ENCODE peak calls at places on chromosomes 5 and 9, in five cellular contexts. T is Panc1, J is gastrocnemius medialis, X is ascending aorta, K is tibial artery. I is an unnamed sample.

GRCh38 chr5:108607421-108607820 is 140.3 kb upstream of the FER start:
- DNase-seq in T (no peak), J (no peak), X (no peak), K (no peak), I (no peak)

GRCh38 chr5:77876862-77877502 is 100.8 kb upstream of the TBCA start:
- DNase-seq in T (no peak), J (no peak), X (no peak), K (no peak), I (no peak)

GRCh38 chr5:74636552-74636951 is 4.0 kb downstream of the ENC1 start:
- DNase-seq in T (no peak), J (no peak), X (no peak), K (no peak), I (no peak)

GRCh38 chr5:158384535-158385421 is 525.8 kb upstream of the CLINT1 start:
- DNase-seq in T (peak; percentile 8), J (no peak), X (peak; percentile 19), K (no peak), I (peak; percentile 99)

GRCh38 chr9:134525841-134526797 is 115.5 kb upstream of the COL5A1 start:
- DNase-seq in T (no peak), J (no peak), X (no peak), K (peak; percentile 65), I (peak; percentile 55)

GRCh38 chr9:18404482-18405029 is 69.4 kb upstream of the ADAMTSL1 start:
- DNase-seq in T (no peak), J (no peak), X (no peak), K (no peak), I (no peak)

GRCh38 chr5:80193421-80193820 is 62.4 kb downstream of the SERINC5 start:
- DNase-seq in T (no peak), J (no peak), X (no peak), K (no peak), I (no peak)

GRCh38 chr9:81737871-81738507 is 48.6 kb upstream of the TLE1 start:
- DNase-seq in T (peak; percentile 56), J (no peak), X (peak; percentile 41), K (peak; percentile 74), I (peak; percentile 87)

GRCh38 chr9:79490657-79491250 is 81.0 kb upstream of the TLE4 start:
- DNase-seq in T (no peak), J (no peak), X (no peak), K (no peak), I (no peak)

GRCh38 chr9:133236291-133237071 is 27.4 kb upstream of the OBP2B start:
- DNase-seq in T (no peak), J (no peak), X (no peak), K (peak; percentile 54), I (no peak)

GRCh38 chr9:4936277-4936676 is 48.8 kb upstream of the JAK2 start:
- DNase-seq in T (no peak), J (no peak), X (no peak), K (no peak), I (no peak)

GRCh38 chr9:74953235-74953741 is 576 bp upstream of the C9orf40 start:
- DNase-seq in T (no peak), J (no peak), X (no peak), K (no peak), I (peak; percentile 70)

GRCh38 chr9:72294952-72295351 is 70.1 kb downstream of the ZFAND5 start:
- DNase-seq in T (no peak), J (no peak), X (no peak), K (no peak), I (no peak)

GRCh38 chr5:158140120-158140778 is 281.3 kb upstream of the CLINT1 start:
- DNase-seq in T (no peak), J (peak; percentile 4), X (no peak), K (no peak), I (peak; percentile 72)

GRCh38 chr5:1666812-1667588 is 132.6 kb downstream of the MRPL36 start:
- DNase-seq in T (no peak), J (no peak), X (no peak), K (no peak), I (no peak)

GRCh38 chr9:38087934-38088925 is 19.2 kb upstream of the SHB start:
- DNase-seq in T (peak; percentile 35), J (peak; percentile 23), X (no peak), K (peak; percentile 86), I (peak; percentile 68)

GRCh38 chr5:1541662-1542008 is 17.9 kb upstream of the LPCAT1 start:
- DNase-seq in T (no peak), J (no peak), X (no peak), K (no peak), I (no peak)

GRCh38 chr5:39539470-39539869 is 114.7 kb upstream of the DAB2 start:
- DNase-seq in T (no peak), J (no peak), X (no peak), K (no peak), I (no peak)

GRCh38 chr5:144467795-144468194 is 297.1 kb downstream of the KCTD16 start:
- DNase-seq in T (peak; percentile 12), J (no peak), X (no peak), K (no peak), I (peak; percentile 54)

GRCh38 chr9:94869415-94869838 is 142.9 kb downstream of the AOPEP start:
- DNase-seq in T (no peak), J (no peak), X (no peak), K (no peak), I (peak; percentile 29)

GRCh38 chr9:108709922-108710321 is 145.9 kb downstream of the ACTL7B start:
- DNase-seq in T (no peak), J (no peak), X (no peak), K (no peak), I (no peak)

GRCh38 chr9:33742519-33742918 is 52.8 kb upstream of the PRSS3 start:
- DNase-seq in T (no peak), J (no peak), X (no peak), K (no peak), I (no peak)

GRCh38 chr5:168046163-168046562 is 245.3 kb upstream of the WWC1 start:
- DNase-seq in T (no peak), J (no peak), X (no peak), K (no peak), I (no peak)

GRCh38 chr9:129513856-129514496 is 106.9 kb downstream of the C9orf50 start:
- DNase-seq in T (no peak), J (no peak), X (no peak), K (no peak), I (no peak)

GRCh38 chr5:74201334-74202081 is 439.0 kb downstream of the ENC1 start:
- DNase-seq in T (peak; percentile 33), J (peak; percentile 18), X (no peak), K (peak; percentile 69), I (no peak)

GRCh38 chr5:68192679-68193060 is 22.9 kb upstream of the PIK3R1 start:
- DNase-seq in T (no peak), J (no peak), X (no peak), K (no peak), I (no peak)
- H3K4me3 ChIP-seq in T (no peak overlapping the region), J (no peak overlapping the region), X (no peak overlapping the region), K (no peak overlapping the region), I (no peak overlapping the region)

GRCh38 chr5:125874057-125874456 is 549.2 kb upstream of the GRAMD2B start:
- DNase-seq in T (no peak), J (no peak), X (no peak), K (no peak), I (peak; percentile 34)

GRCh38 chr5:125870271-125870670 is 552.9 kb upstream of the GRAMD2B start:
- DNase-seq in T (no peak), J (no peak), X (no peak), K (no peak), I (peak; percentile 86)

DNA sequence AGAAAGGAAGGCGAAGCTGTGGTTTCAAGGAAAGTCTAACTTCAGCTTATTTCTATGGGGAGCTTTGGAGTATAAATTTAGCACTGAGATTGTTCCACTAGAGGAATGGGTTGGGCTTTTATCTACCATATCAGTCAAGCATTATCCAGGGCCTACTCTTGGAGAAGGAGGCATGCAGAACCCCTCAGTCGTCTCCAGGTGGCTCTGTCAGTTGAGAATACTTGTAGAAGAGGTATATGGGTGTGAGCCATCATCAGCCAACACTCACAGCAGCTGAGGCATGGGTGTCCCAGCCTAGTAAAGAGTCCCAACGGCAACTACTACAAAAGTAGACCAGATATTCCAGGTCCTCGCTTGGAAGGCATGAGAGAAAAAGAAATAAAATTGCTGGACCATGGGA is 548.5 kb upstream of the GRAMD2B start:
- DNase-seq in T (no peak), J (no peak), X (no peak), K (no peak), I (no peak)
- TF ChIP-seq CTCF in T (peak; percentile 17), J (no peak), X (no peak), K (no peak), I (no peak)

GRCh38 chr9:124282442-124283231 is 24.9 kb downstream of the NEK6 start:
- DNase-seq in T (no peak), J (no peak), X (no peak), K (peak; percentile 86), I (no peak)
- H3K4me3 ChIP-seq in T (no peak overlapping the region), J (no peak overlapping the region), X (no peak overlapping the region), K (no peak overlapping the region), I (no peak overlapping the region)

GRCh38 chr9:20188616-20189212 is 399.9 kb upstream of the SLC24A2 start:
- DNase-seq in T (no peak), J (no peak), X (no peak), K (no peak), I (no peak)

GRCh38 chr9:20189871-20190270 is 401.0 kb upstream of the SLC24A2 start:
- DNase-seq in T (no peak), J (no peak), X (no peak), K (no peak), I (no peak)

GRCh38 chr9:20186823-20187222 is 398.0 kb upstream of the SLC24A2 start:
- DNase-seq in T (no peak), J (no peak), X (no peak), K (no peak), I (no peak)

GRCh38 chr9:20187318-20187717 is 398.5 kb upstream of the SLC24A2 start:
- DNase-seq in T (no peak), J (no peak), X (no peak), K (no peak), I (no peak)

DNA sequence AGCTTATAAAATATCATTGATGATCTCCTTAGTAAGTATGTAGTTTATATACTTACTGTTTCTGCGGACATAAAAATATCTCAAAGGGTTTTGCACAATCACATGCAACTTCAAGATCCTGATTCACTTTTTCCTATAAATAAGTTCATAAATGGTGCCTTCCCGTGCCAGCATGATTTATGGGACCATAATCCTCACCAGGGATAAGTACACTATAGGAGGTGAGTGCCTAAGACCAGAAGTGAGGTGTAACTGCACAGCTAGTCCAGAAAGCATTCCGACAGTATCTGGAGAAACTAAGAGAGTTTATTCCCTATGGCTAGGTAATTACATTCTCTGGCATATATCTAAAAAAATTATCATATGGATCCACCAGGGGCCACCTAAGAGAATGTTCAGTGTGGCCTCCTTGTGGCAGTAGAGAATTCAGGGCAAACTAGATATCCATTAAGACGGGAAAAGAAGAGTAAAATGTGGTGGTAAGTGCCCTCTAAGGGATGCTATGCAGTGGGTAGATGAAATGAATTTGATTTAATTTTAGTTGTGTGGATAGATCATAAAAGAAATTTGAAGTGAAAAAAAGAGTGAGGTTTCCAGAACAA is 402.5 kb upstream of the SLC24A2 start:
- DNase-seq in T (no peak), J (no peak), X (no peak), K (no peak), I (no peak)
- TF ChIP-seq CTCF in T (no peak), J (no peak), X (no peak), K (no peak), I (no peak)

GRCh38 chr9:137167752-137168574 is 1.9 kb downstream of the LRRC26 start:
- DNase-seq in T (no peak), J (no peak), X (no peak), K (no peak), I (no peak)
- H3K4me3 ChIP-seq in T (peak overlapping the region; percentile 37), J (peak overlapping the region; percentile 50), X (peak overlapping the region; percentile 38), K (peak overlapping the region; percentile 13), I (no peak overlapping the region)

GRCh38 chr5:9337908-9338307 is 208.0 kb downstream of the SEMA5A start:
- DNase-seq in T (no peak), J (no peak), X (no peak), K (no peak), I (peak; percentile 93)
- TF ChIP-seq CTCF in T (no peak), J (no peak), X (no peak), K (no peak), I (no peak)

I was measured in foreskin fibroblast.